ENCODE peak calls at places on chromosomes 16 and 17, in eight cellular contexts. M is glutamatergic neuron, P is cardiac fibroblast, K is uterus, A is H9, X is tibial nerve, Y is mesothelial cell of epicardium, D is GM12865. G is an unnamed sample.

GRCh38 chr16:78183437-78183836 is 84.0 kb downstream of the WWOX start:
- DNase-seq in D (no peak), A (no peak), K (no peak), P (no peak), X (no peak), M (no peak), Y (no peak), G (no peak)

GRCh38 chr16:51888021-51888420 is 658.9 kb downstream of the TOX3 start:
- DNase-seq in A (no peak), D (no peak), X (no peak), Y (no peak), M (no peak), K (no peak), P (no peak), G (no peak)

GRCh38 chr17:81509687-81510523 is 2.7 kb downstream of the ACTG1 start:
- DNase-seq in A (peak), D (peak), M (no peak), K (no peak), P (peak), X (no peak), Y (no peak), G (peak)

GRCh38 chr16:50313596-50314483 is 47.5 kb downstream of the ADCY7 start:
- DNase-seq in A (peak), P (peak), Y (no peak), K (peak), X (no peak), M (no peak), D (no peak), G (peak)

GRCh38 chr17:4806770-4807533 is at the start of gene PLD2:
- DNase-seq in X (peak), D (peak), A (peak), K (peak), Y (peak), M (peak), P (peak), G (peak)

GRCh38 chr17:5286846-5287245 is 4.8 kb downstream of the RABEP1 start:
- DNase-seq in K (no peak), A (peak), D (no peak), Y (no peak), P (no peak), X (no peak), M (no peak), G (no peak)

GRCh38 chr17:44628234-44629188 is 27.8 kb upstream of the MEIOC start:
- DNase-seq in K (peak), D (peak), Y (no peak), A (peak), M (peak), X (peak), P (peak), G (no peak)

GRCh38 chr17:37060966-37061365 is 112.2 kb downstream of the AATF start:
- DNase-seq in Y (no peak), P (no peak), X (no peak), K (no peak), D (no peak), M (no peak), A (no peak), G (no peak)

GRCh38 chr17:19264681-19265080 is 27.5 kb downstream of the EPN2 start:
- DNase-seq in K (no peak), P (no peak), M (no peak), X (no peak), Y (no peak), A (no peak), D (no peak), G (no peak)

GRCh38 chr16:58009856-58010416 is 8.7 kb downstream of the USB1 start:
- DNase-seq in X (no peak), D (no peak), P (no peak), A (no peak), Y (no peak), M (peak), K (no peak), G (no peak)

GRCh38 chr16:25065899-25066298 is 45.6 kb upstream of the LCMT1 start:
- DNase-seq in P (no peak), A (peak), M (no peak), D (peak), K (no peak), X (no peak), Y (no peak), G (no peak)

GRCh38 chr16:84139628-84140258 is 5.2 kb downstream of the HSDL1 start:
- DNase-seq in P (no peak), M (no peak), Y (no peak), X (no peak), K (no peak), A (no peak), D (no peak), G (no peak)

GRCh38 chr16:84137769-84138357 is 7.1 kb downstream of the HSDL1 start:
- DNase-seq in Y (no peak), M (no peak), X (no peak), K (no peak), A (no peak), P (no peak), D (no peak), G (no peak)

GRCh38 chr16:84137287-84137686 is 7.7 kb downstream of the HSDL1 start:
- DNase-seq in K (no peak), P (no peak), M (no peak), A (no peak), X (no peak), D (no peak), Y (no peak), G (no peak)

GRCh38 chr16:84138824-84139627 is 6.0 kb downstream of the HSDL1 start:
- DNase-seq in Y (no peak), A (no peak), M (peak), D (peak), X (no peak), K (no peak), P (peak), G (no peak)

GRCh38 chr16:84138500-84138823 is 6.5 kb downstream of the HSDL1 start:
- DNase-seq in M (no peak), D (no peak), X (no peak), A (no peak), Y (no peak), P (no peak), K (no peak), G (no peak)
- TF ChIP-seq CTCF in M (no peak), D (no peak), X (no peak), A (no peak), Y (no peak), P (no peak), K (no peak), G (no peak)

DNA sequence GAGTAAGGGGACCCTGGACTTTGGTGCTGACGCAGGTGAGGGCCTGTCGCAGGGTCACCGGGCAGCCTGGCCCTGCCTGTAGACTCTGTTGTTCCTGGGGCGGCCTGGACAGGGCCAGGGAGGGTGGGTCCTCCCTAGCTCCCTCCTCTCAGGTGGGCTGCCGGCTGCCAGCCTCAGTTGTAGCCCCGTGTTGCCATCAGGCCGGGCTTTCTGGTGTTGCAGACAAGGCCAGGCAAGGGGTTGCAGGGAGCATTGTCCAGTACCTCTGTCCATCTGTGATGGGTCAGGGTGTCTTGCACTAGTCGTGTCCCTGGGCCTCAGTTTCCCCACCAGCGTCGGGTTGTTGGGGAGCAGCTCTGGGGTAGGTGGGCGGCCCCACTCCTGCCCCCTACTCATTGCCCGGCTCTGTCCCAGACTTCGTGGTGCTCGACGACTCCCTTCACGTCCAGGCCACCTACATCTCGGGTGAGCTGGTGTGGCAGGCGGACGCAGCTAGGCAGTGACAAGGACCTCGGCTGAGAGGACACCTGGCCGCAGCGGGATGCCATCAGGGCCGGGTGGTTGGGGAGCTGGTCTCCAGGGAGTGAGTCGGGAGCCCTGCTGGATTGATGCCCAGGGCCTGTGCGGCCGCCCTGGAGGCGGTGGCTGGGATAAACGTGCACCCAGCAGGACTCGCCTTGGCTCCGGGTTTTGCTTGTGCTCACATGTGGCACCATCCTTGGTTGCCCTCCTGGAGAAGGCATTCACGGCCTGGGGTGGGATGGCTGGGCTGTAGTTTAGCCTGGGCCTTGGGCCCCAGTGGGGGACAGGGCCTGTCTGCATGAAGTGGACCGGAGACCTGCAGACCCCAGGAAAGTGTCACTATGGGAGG is 1.9 kb downstream of the CEMP1 start:
- DNase-seq in A (no peak), P (no peak), K (peak), M (no peak), Y (no peak), X (no peak), D (no peak), G (no peak)
- TF ChIP-seq CTCF in A (peak), P (no peak), K (no peak), M (no peak), Y (no peak), X (no peak), D (no peak), G (no peak)

GRCh38 chr16:386641-387156 is 4.9 kb upstream of the PGAP6 start:
- DNase-seq in Y (no peak), D (no peak), X (no peak), M (no peak), A (no peak), P (peak), K (no peak), G (no peak)
- TF ChIP-seq CTCF in Y (no peak), D (no peak), X (no peak), M (no peak), A (peak), P (no peak), K (no peak), G (no peak)

GRCh38 chr17:40458851-40459482 is 15.7 kb downstream of the IGFBP4 start:
- DNase-seq in D (no peak), X (no peak), Y (no peak), P (no peak), A (no peak), K (no peak), M (no peak), G (no peak)
- TF ChIP-seq CTCF in D (no peak), X (no peak), Y (no peak), P (no peak), A (no peak), K (no peak), M (no peak), G (no peak)

DNA sequence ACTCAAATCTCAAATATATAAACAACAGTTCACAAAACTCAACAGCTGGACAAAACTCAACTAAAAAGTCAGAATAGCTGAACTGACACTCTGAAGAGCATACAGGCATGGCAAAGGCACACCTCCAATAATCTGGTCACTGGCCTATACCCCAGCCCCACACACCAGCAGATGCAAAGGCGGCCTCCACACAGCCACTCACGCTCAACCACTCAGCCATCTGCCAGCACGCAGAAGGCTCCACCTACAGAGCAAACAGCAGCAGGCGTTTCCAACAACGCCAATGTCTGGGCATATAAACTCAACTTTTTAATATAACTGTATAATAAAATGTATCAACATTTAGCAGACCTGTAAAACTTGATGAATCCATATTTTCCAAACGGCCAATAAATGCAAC is 17.2 kb downstream of the USP7 start:
- DNase-seq in A (no peak), M (peak), Y (no peak), D (peak), K (no peak), P (no peak), X (no peak), G (no peak)
- TF ChIP-seq CTCF in A (no peak), M (no peak), Y (no peak), D (no peak), K (no peak), P (no peak), X (no peak), G (no peak)